ENCODE peak calls at places on chromosomes 5 and 9, in nine cellular contexts. G, I, Y, Q, V, E, A, N and L are unnamed samples.
A peak's percentile ranks its signal among the peaks of the same experiment; 100 is the strongest.

GRCh38 chr9:113875917-113876805 is at the start of gene ZNF618:
- DNase-seq in N (peak; percentile 61), Y (peak; percentile 68), V (peak; percentile 40), I (peak; percentile 77), Q (peak; percentile 42), A (peak; percentile 31), E (peak; percentile 58), G (peak; percentile 33), L (no peak)

GRCh38 chr5:1521671-1522600 is 1.8 kb downstream of the LPCAT1 start:
- DNase-seq in I (peak; percentile 74), Y (peak; percentile 73), G (no peak), A (no peak), N (peak; percentile 39), E (peak; percentile 40), V (peak; percentile 12), Q (peak; percentile 21), L (peak; percentile 9)

GRCh38 chr5:9124071-9124470 is 421.8 kb downstream of the SEMA5A start:
- DNase-seq in E (no peak), G (no peak), I (no peak), A (no peak), Q (no peak), Y (no peak), N (no peak), V (no peak), L (no peak)

GRCh38 chr9:33044677-33045282 is 19.7 kb downstream of the DNAJA1 start:
- DNase-seq in A (no peak), N (no peak), E (peak; percentile 50), Y (no peak), Q (no peak), G (no peak), I (no peak), V (no peak), L (no peak)

GRCh38 chr9:107131108-107131799 is 151.8 kb upstream of the RAD23B start:
- DNase-seq in G (no peak), Y (no peak), A (no peak), N (peak; percentile 60), V (no peak), I (peak; percentile 81), E (no peak), Q (no peak), L (peak; percentile 69)

GRCh38 chr5:15695171-15695676 is 195.2 kb downstream of the FBXL7 start:
- DNase-seq in A (no peak), N (no peak), V (peak; percentile 33), Q (peak; percentile 17), E (no peak), G (no peak), Y (no peak), I (no peak), L (no peak)

GRCh38 chr9:5510360-5510931 is at the start of gene PDCD1LG2:
- DNase-seq in A (no peak), N (no peak), V (no peak), I (no peak), Q (peak; percentile 69), Y (no peak), G (no peak), E (peak; percentile 25), L (no peak)

GRCh38 chr5:18393546-18393945 is 759.3 kb downstream of the TAF11L14 start:
- DNase-seq in V (no peak), I (no peak), Y (no peak), A (no peak), G (no peak), Q (no peak), N (no peak), E (peak; percentile 7), L (no peak)

GRCh38 chr5:40413747-40414146 is 266.0 kb upstream of the PTGER4 start:
- DNase-seq in A (no peak), N (no peak), V (no peak), E (no peak), G (no peak), Y (no peak), I (no peak), Q (no peak), L (no peak)

GRCh38 chr5:57179262-57179960 is 5.6 kb downstream of the GPBP1 start:
- DNase-seq in G (no peak), A (no peak), E (no peak), N (no peak), Y (no peak), V (no peak), Q (no peak), I (no peak), L (peak; percentile 42)

GRCh38 chr5:14467251-14467650 is 114.3 kb upstream of the OTULINL start:
- DNase-seq in Y (no peak), N (no peak), G (no peak), I (no peak), Q (no peak), A (no peak), E (no peak), V (no peak), L (no peak)

GRCh38 chr5:74031536-74031935 is 405.5 kb downstream of the ARHGEF28 start:
- DNase-seq in E (no peak), V (no peak), G (no peak), A (no peak), Y (no peak), I (no peak), N (no peak), Q (no peak), L (no peak)

GRCh38 chr9:84750152-84750865 is 80.8 kb downstream of the NTRK2 start:
- DNase-seq in A (no peak), N (no peak), E (no peak), V (no peak), Q (no peak), Y (no peak), G (no peak), I (no peak), L (no peak)

GRCh38 chr5:175387144-175387543 is 56.8 kb downstream of the DRD1 start:
- DNase-seq in V (no peak), Y (no peak), N (no peak), G (no peak), Q (no peak), I (no peak), E (no peak), A (no peak), L (no peak)

GRCh38 chr9:126297656-126298318 is 28.8 kb upstream of the MVB12B start:
- DNase-seq in Y (no peak), G (no peak), I (no peak), Q (no peak), N (no peak), E (no peak), V (no peak), A (no peak), L (no peak)

GRCh38 chr5:143887901-143888648 is 76.1 kb downstream of the HMHB1 start:
- DNase-seq in G (no peak), Y (no peak), E (no peak), V (no peak), Q (peak; percentile 29), A (no peak), I (no peak), N (no peak), L (no peak)

GRCh38 chr9:115591584-115591984 is 473.6 kb upstream of the TNC start:
- DNase-seq in Y (no peak), N (peak; percentile 71), Q (peak; percentile 90), V (peak; percentile 63), G (peak; percentile 64), A (peak; percentile 18), I (no peak), E (peak; percentile 51), L (peak; percentile 70)

DNA sequence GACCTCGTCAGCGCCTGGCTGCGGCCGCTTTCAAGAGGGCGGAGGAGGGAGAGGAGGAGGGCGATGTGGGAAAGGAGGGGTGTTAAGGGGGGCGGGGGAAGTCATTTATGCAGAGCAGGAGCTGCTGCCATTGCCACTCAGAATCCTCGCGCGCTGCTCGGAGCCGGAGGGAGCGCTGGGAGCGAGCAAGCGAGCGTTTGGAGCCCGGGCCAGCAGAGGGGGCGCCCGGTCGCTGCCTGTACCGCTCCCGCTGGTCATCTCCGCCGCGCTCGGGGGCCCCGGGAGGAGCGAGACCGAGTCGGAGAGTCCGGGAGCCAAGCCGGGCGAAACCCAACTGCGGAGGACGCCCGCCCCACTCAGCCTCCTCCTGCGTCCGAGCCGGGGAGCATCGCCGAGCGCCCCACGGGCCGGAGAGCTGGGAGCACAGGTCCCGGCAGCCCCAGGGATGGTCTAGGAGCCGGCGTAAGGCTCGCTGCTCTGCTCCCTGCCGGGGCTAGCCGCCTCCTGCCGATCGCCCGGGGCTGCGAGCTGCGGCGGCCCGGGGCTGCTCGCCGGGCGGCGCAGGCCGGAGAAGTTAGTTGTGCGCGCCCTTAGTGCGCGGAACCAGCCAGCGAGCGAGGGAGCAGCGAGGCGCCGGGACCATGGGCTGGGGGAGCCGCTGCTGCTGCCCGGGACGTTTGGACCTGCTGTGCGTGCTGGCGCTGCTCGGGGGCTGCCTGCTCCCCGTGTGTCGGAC is at the start of gene PCSK5:
- DNase-seq in N (peak; percentile 91), Y (peak; percentile 95), E (peak; percentile 88), V (peak; percentile 91), I (peak; percentile 96), Q (peak; percentile 94), G (peak; percentile 94), A (peak; percentile 88), L (peak; percentile 77)
- TF ChIP-seq CTCF in N (peak; percentile 20), Y (peak; percentile 37), E (no peak), V (peak; percentile 40), I (peak; percentile 12), Q (peak; percentile 7), G (peak; percentile 12), A (peak; percentile 50), L (no peak)

GRCh38 chr9:123470121-123470851 is 114.3 kb downstream of the CRB2 start:
- DNase-seq in N (no peak), A (no peak), E (no peak), Y (no peak), G (no peak), I (no peak), V (no peak), Q (no peak), L (no peak)
- H3K4me1 ChIP-seq in N (no peaks in the 10 kb centered on the region), A (peaks cover 12% of the 10 kb centered on the region), E (peaks cover 6% of the 10 kb centered on the region), Y (no peaks in the 10 kb centered on the region), G (no peaks in the 10 kb centered on the region), I (no peaks in the 10 kb centered on the region), V (no peaks in the 10 kb centered on the region), Q (no peaks in the 10 kb centered on the region), L (no peaks in the 10 kb centered on the region)

DNA sequence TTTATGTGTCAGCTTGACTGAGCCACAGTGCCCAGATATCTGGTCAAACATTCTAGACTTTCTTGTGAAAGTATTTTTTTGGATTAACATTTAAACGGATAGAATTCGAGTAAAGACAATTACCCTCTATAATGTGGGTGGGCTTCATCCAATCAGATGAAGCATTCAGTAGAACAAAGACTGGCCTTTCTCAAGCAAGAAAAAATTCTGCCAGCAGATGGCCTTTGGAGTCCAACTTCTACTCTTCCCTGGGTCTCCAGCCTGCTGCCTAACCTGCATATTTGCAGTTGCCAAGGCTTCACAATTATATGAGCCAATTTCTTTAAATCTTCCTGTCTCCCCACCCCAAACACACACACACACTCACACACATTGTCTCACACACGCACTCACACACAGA is 86.4 kb downstream of the MED10 start:
- DNase-seq in I (no peak), E (peak; percentile 40), G (no peak), A (no peak), Q (peak; percentile 49), Y (no peak), N (no peak), V (no peak), L (no peak)
- TF ChIP-seq CTCF in I (no peak), E (peak; percentile 57), G (peak; percentile 48), A (peak; percentile 58), Q (peak; percentile 20), Y (no peak), N (peak; percentile 30), V (no peak), L (peak; percentile 27)

DNA sequence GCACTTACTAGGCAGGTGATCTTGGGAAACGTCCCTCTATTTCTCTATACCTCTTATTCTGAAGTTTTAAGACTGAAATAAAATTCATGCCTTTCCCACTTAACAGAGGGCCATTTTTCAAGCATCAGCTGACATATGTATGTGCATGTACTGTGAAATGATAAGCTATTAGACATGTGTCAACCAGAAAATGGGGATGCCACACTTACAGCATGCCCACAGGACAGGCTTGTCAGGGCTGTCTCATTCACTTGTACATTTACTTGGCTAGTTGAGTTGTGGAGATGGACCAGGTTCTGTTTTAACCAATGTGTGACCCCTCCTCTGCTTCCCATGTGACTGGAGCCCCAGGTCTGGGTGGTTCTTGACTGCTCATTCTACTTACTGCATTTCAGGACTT is 78.5 kb downstream of the C9orf152 start:
- DNase-seq in G (no peak), Y (no peak), A (no peak), E (no peak), V (no peak), Q (no peak), N (no peak), I (no peak), L (no peak)
- H3K4me1 ChIP-seq in G (peaks cover 66% of the 10 kb centered on the region), Y (peaks cover 52% of the 10 kb centered on the region), A (peaks cover 99% of the 10 kb centered on the region), E (no peaks in the 10 kb centered on the region), V (peaks cover 3% of the 10 kb centered on the region), Q (peaks cover 80% of the 10 kb centered on the region), N (peaks cover 45% of the 10 kb centered on the region), I (peaks cover 44% of the 10 kb centered on the region), L (peaks cover 47% of the 10 kb centered on the region)